ENCODE peak calls at places on chromosomes 16 and 17, in eight cellular contexts. Y is T-helper 1 cell; A is NCI-H774; S is renal cortical epithelial cell; P is COR-L47; H is dorsolateral prefrontal cortex; U is stimulated activated CD4-positive, alpha-beta T cell treated with anti-CD3 and anti-CD28 coated beads, Interleukin-2, amount 100 ng/mL, for 48 hours; K is A549. B is an unnamed sample.

GRCh38 chr17:37802712-37803416 is 58.0 kb upstream of the HNF1B start:
- DNase-seq in P (no peak), H (no peak), A (no peak), K (no peak), S (peak), U (no peak), Y (no peak), B (peak)

GRCh38 chr16:11256657-11257130 is 690 bp upstream of the SOCS1 start:
- DNase-seq in P (no peak), S (no peak), H (no peak), U (peak), A (no peak), K (peak), Y (peak), B (peak)

GRCh38 chr17:47884905-47885735 is 10.9 kb upstream of the SP2 start:
- DNase-seq in Y (no peak), U (no peak), H (no peak), P (no peak), A (no peak), S (no peak), K (no peak), B (no peak)

GRCh38 chr17:28029033-28029432 is 13.4 kb upstream of the NLK start:
- DNase-seq in H (no peak), K (no peak), P (no peak), A (no peak), S (no peak), Y (no peak), U (no peak), B (no peak)

GRCh38 chr17:75511610-75512575 is 3.4 kb downstream of the CASKIN2 start:
- DNase-seq in S (peak), H (no peak), U (no peak), Y (no peak), A (peak), P (no peak), K (no peak), B (peak)

GRCh38 chr17:45845376-45846185 is 900 bp downstream of the SPPL2C start:
- DNase-seq in U (no peak), S (no peak), A (no peak), H (no peak), Y (no peak), P (no peak), K (no peak), B (no peak)

GRCh38 chr16:29961127-29961478 is 776 bp upstream of the TMEM219 start:
- DNase-seq in Y (no peak), A (no peak), S (no peak), H (no peak), P (no peak), U (no peak), K (no peak), B (no peak)

GRCh38 chr16:81365731-81366130 is 51.0 kb downstream of the GAN start:
- DNase-seq in P (no peak), U (no peak), H (no peak), A (no peak), K (no peak), S (no peak), Y (no peak), B (no peak)

GRCh38 chr16:87652386-87652785 is 50.1 kb downstream of the JPH3 start:
- DNase-seq in A (no peak), U (no peak), P (no peak), S (no peak), K (no peak), Y (no peak), H (no peak), B (no peak)

GRCh38 chr16:66968847-66969246 is 7.8 kb downstream of the CES3 start:
- DNase-seq in Y (no peak), S (no peak), U (no peak), A (no peak), H (no peak), K (no peak), P (no peak), B (peak)

GRCh38 chr16:19521471-19522368 is at the start of gene GDE1:
- DNase-seq in P (peak), A (peak), K (peak), S (peak), Y (peak), H (peak), U (peak), B (peak)

GRCh38 chr17:79797492-79798295 is 817 bp upstream of the CBX8 start:
- DNase-seq in H (no peak), U (no peak), P (peak), K (peak), A (peak), Y (no peak), S (no peak), B (no peak)

GRCh38 chr16:87860553-87861299 is 8.6 kb downstream of the SLC7A5 start:
- DNase-seq in S (peak), U (no peak), H (no peak), Y (no peak), K (peak), P (no peak), A (no peak), B (peak)

GRCh38 chr16:3065069-3065741 is at the start of gene IL32:
- DNase-seq in U (no peak), H (no peak), S (peak), A (no peak), P (no peak), K (peak), Y (peak), B (peak)

GRCh38 chr17:7835818-7836595 is 2.0 kb downstream of the KDM6B start:
- DNase-seq in P (no peak), K (peak), Y (no peak), U (no peak), A (peak), S (peak), H (no peak), B (peak)

GRCh38 chr16:11306997-11307638 is 26.0 kb upstream of the PRM1 start:
- DNase-seq in S (peak), U (no peak), K (no peak), Y (peak), H (no peak), A (no peak), P (no peak), B (peak)

GRCh38 chr17:16945141-16945493 is 26.8 kb downstream of the TNFRSF13B start:
- DNase-seq in S (no peak), U (no peak), P (no peak), Y (no peak), K (no peak), H (no peak), A (no peak), B (no peak)

GRCh38 chr16:27363797-27364196 is 38.2 kb upstream of the IL21R start:
- DNase-seq in P (no peak), K (no peak), S (peak), Y (no peak), U (no peak), H (no peak), A (no peak), B (peak)

GRCh38 chr16:89357055-89357454 is 133.3 kb downstream of the ANKRD11 start:
- DNase-seq in K (no peak), U (peak), P (no peak), H (no peak), S (no peak), Y (no peak), A (no peak), B (peak)

GRCh38 chr17:58447039-58447975 is 30.0 kb upstream of the RNF43 start:
- DNase-seq in K (peak), Y (peak), U (peak), A (peak), S (peak), P (peak), H (no peak), B (peak)

GRCh38 chr17:50687200-50688066 is 20.3 kb downstream of the ANKRD40 start:
- DNase-seq in K (no peak), A (no peak), H (no peak), S (no peak), U (no peak), Y (no peak), P (no peak), B (no peak)

GRCh38 chr17:6512552-6512951 is 43.8 kb downstream of the PITPNM3 start:
- DNase-seq in Y (no peak), S (no peak), A (no peak), P (no peak), H (no peak), U (no peak), K (no peak), B (no peak)

GRCh38 chr17:43092891-43093290 is 32.3 kb downstream of the BRCA1 start:
- DNase-seq in K (no peak), P (no peak), A (no peak), H (no peak), S (no peak), U (no peak), Y (no peak), B (no peak)

GRCh38 chr16:72474511-72475123 is 302.7 kb upstream of the PMFBP1 start:
- DNase-seq in H (no peak), P (no peak), Y (peak), A (no peak), U (no peak), S (peak), K (no peak), B (peak)

GRCh38 chr17:21530841-21531240 is 154.7 kb downstream of the KCNJ12 start:
- DNase-seq in P (no peak), H (no peak), Y (no peak), U (no peak), A (no peak), S (no peak), K (no peak), B (no peak)

GRCh38 chr17:19306160-19307111 is 56.1 kb downstream of the B9D1 start:
- DNase-seq in S (no peak), K (no peak), A (no peak), U (peak), H (peak), P (no peak), Y (peak), B (no peak)

GRCh38 chr16:64475627-64476351 is 646.1 kb downstream of the CDH11 start:
- DNase-seq in U (no peak), K (no peak), A (no peak), Y (no peak), P (no peak), S (peak), H (no peak), B (no peak)

GRCh38 chr16:86432691-86433090 is 77.6 kb upstream of the FOXF1 start:
- DNase-seq in U (no peak), H (no peak), Y (no peak), A (no peak), S (no peak), P (no peak), K (no peak), B (no peak)

GRCh38 chr16:57233944-57234706 is 10.9 kb upstream of the ARL2BP start:
- DNase-seq in Y (no peak), P (no peak), U (no peak), H (no peak), S (no peak), K (no peak), A (no peak), B (no peak)

GRCh38 chr17:5027299-5027698 is 7.9 kb downstream of the SLC52A1 start:
- DNase-seq in P (no peak), K (no peak), S (no peak), A (no peak), U (no peak), Y (no peak), H (no peak), B (no peak)

B was measured in kidney tubule cell.